ENCODE peak calls at places on chromosomes 1 and 21, in four cellular contexts. D is psoas muscle, Q is neural progenitor cell, T is ovary. C is an unnamed sample.

GRCh38 chr1:208137144-208137682 is 107.0 kb downstream of the PLXNA2 start:
- DNase-seq in D (no peak), Q (no peak), T (no peak), C (no peak)

GRCh38 chr1:162571696-162572095 is 10.2 kb downstream of the UAP1 start:
- DNase-seq in D (no peak), Q (no peak), T (no peak), C (no peak)

GRCh38 chr1:65596768-65597167 is 176.3 kb downstream of the LEPR start:
- DNase-seq in D (no peak), Q (no peak), T (no peak), C (no peak)

GRCh38 chr1:116871772-116872146 is 38.0 kb upstream of the PTGFRN start:
- DNase-seq in D (no peak), Q (no peak), T (no peak), C (no peak)

GRCh38 chr1:41891403-41891896 is 27.3 kb downstream of the HIVEP3 start:
- DNase-seq in D (no peak), Q (peak), T (no peak), C (no peak)

GRCh38 chr1:21260405-21261129 is 29.7 kb downstream of the ECE1 start:
- DNase-seq in D (no peak), Q (no peak), T (no peak), C (no peak)

GRCh38 chr1:43439121-43439581 is 14.6 kb downstream of the HYI start:
- DNase-seq in D (no peak), Q (no peak), T (peak), C (no peak)

GRCh38 chr1:33792216-33792615 is 71.7 kb upstream of the HMGB4 start:
- DNase-seq in D (no peak), Q (no peak), T (no peak), C (no peak)

GRCh38 chr1:41902669-41903068 is 16.1 kb downstream of the HIVEP3 start:
- DNase-seq in D (no peak), Q (no peak), T (no peak), C (no peak)

GRCh38 chr1:201405484-201405831 is 6.3 kb upstream of the LAD1 start:
- DNase-seq in D (no peak), Q (no peak), T (no peak), C (no peak)

GRCh38 chr1:78250201-78250600 is 204.4 kb downstream of the GIPC2 start:
- DNase-seq in D (no peak), Q (no peak), T (no peak), C (no peak)

GRCh38 chr1:192993426-192994085 is 65.6 kb downstream of the UCHL5 start:
- DNase-seq in D (no peak), Q (no peak), T (no peak), C (no peak)

GRCh38 chr1:226691257-226691656 is 47.8 kb downstream of the ITPKB start:
- DNase-seq in D (no peak), Q (no peak), T (no peak), C (no peak)

GRCh38 chr1:240001177-240001740 is 90.4 kb upstream of the FMN2 start:
- DNase-seq in D (no peak), Q (no peak), T (no peak), C (no peak)

GRCh38 chr1:89822999-89823628 is 2.3 kb downstream of the LRRC8D start:
- DNase-seq in D (no peak), Q (no peak), T (no peak), C (no peak)

GRCh38 chr1:224958490-224958889 is 29.0 kb downstream of the DNAH14 start:
- DNase-seq in D (no peak), Q (no peak), T (no peak), C (no peak)

GRCh38 chr1:204578867-204579664 is 62.9 kb downstream of the MDM4 start:
- DNase-seq in D (no peak), Q (peak), T (peak), C (no peak)

GRCh38 chr1:39692152-39693064 is 1.2 kb upstream of the HPCAL4 start:
- DNase-seq in D (no peak), Q (peak), T (peak), C (no peak)

GRCh38 chr1:40944326-40944725 is 35.2 kb upstream of the CTPS1 start:
- DNase-seq in D (no peak), Q (no peak), T (peak), C (no peak)

GRCh38 chr1:229155472-229155871 is 115.4 kb upstream of the RAB4A start:
- DNase-seq in D (peak), Q (no peak), T (no peak), C (no peak)

GRCh38 chr1:27602510-27603319 is 1.2 kb downstream of the AHDC1 start:
- DNase-seq in D (peak), Q (peak), T (peak), C (no peak)

GRCh38 chr1:216389774-216390173 is 33.5 kb downstream of the USH2A start:
- DNase-seq in D (no peak), Q (no peak), T (no peak), C (no peak)

GRCh38 chr1:97553975-97554374 is 366.9 kb downstream of the DPYD start:
- DNase-seq in D (no peak), Q (no peak), T (no peak), C (no peak)

GRCh38 chr1:40423264-40423642 is 27.0 kb upstream of the ZFP69B start:
- DNase-seq in D (no peak), Q (no peak), T (no peak), C (no peak)

GRCh38 chr1:13892141-13892670 is 192.2 kb downstream of the PRDM2 start:
- DNase-seq in D (no peak), Q (peak), T (no peak), C (no peak)

GRCh38 chr1:32758795-32759430 is 56.3 kb upstream of the SYNC start:
- DNase-seq in D (no peak), Q (no peak), T (no peak), C (no peak)

GRCh38 chr21:33947451-33948095 is 32.0 kb upstream of the ATP5PO start:
- DNase-seq in D (peak), Q (peak), T (peak), C (peak)

GRCh38 chr21:42209801-42210479 is 9.0 kb upstream of the ABCG1 start:
- DNase-seq in D (no peak), Q (no peak), T (no peak), C (no peak)

GRCh38 chr1:92915547-92915946 is 45.7 kb downstream of the DIPK1A start:
- DNase-seq in D (no peak), Q (no peak), T (no peak), C (no peak)

GRCh38 chr1:235124111-235124510 is 4.5 kb downstream of the TOMM20 start:
- DNase-seq in D (no peak), Q (no peak), T (no peak), C (no peak)

DNA sequence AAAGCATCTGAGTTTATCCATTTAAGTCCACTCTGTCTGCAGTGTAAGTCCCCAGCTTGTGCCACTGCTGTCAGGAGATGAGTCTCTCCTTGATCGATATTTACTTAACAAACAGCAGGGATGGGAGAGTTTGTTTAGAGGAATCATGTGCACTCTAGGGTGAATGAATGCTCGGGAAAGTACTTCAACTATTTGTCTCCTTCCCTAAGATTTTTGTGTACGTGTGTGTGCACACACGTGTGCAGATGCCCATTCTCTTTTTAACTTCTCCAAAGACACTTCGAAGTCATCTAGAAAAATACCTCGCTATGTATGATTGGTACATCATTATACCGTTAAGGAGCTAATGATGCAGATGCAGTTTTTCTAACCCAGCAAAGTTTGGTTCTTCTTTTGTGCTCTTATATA is 41.2 kb downstream of the PROX1 start:
- DNase-seq in D (no peak), Q (no peak), T (no peak), C (no peak)
- H3K27ac ChIP-seq in D (peak), Q (no peak), T (no peak), C (peak)

GRCh38 chr21:45970674-45971486 is 10.7 kb upstream of the COL6A1 start:
- DNase-seq in D (peak), Q (peak), T (peak), C (no peak)
- H3K27ac ChIP-seq in D (peak), Q (no peak), T (peak), C (no peak)

GRCh38 chr1:220994671-220995070 is 115.4 kb downstream of the HLX start:
- DNase-seq in D (no peak), Q (no peak), T (no peak), C (no peak)
- H3K27ac ChIP-seq in D (no peak), Q (no peak), T (no peak), C (no peak)

GRCh38 chr1:56229183-56229582 is 350.2 kb downstream of the PLPP3 start:
- DNase-seq in D (no peak), Q (peak), T (no peak), C (no peak)
- H3K27ac ChIP-seq in D (no peak), Q (no peak), T (no peak), C (no peak)

GRCh38 chr1:219329606-219330005 is 155.9 kb downstream of the LYPLAL1 start:
- DNase-seq in D (no peak), Q (no peak), T (no peak), C (no peak)
- H3K27ac ChIP-seq in D (no peak), Q (no peak), T (no peak), C (no peak)

GRCh38 chr1:145917595-145917994 is 922 bp downstream of the PEX11B start:
- DNase-seq in D (no peak), Q (no peak), T (no peak), C (no peak)
- H3K27ac ChIP-seq in D (peak), Q (no peak), T (peak), C (peak)

GRCh38 chr1:19009882-19010321 is 53.4 kb upstream of the IFFO2 start:
- DNase-seq in D (no peak), Q (peak), T (no peak), C (no peak)
- H3K27ac ChIP-seq in D (no peak), Q (no peak), T (no peak), C (no peak)

GRCh38 chr21:32360401-32360981 is 32.3 kb downstream of the URB1 start:
- DNase-seq in D (no peak), Q (no peak), T (no peak), C (no peak)
- H3K27ac ChIP-seq in D (no peak), Q (no peak), T (no peak), C (no peak)

GRCh38 chr21:38987551-38988210 is 182.0 kb downstream of the ETS2 start:
- DNase-seq in D (no peak), Q (no peak), T (no peak), C (no peak)
- H3K27ac ChIP-seq in D (peak), Q (no peak), T (no peak), C (no peak)

GRCh38 chr1:99570486-99571089 is 75.3 kb upstream of the PALMD start:
- DNase-seq in D (no peak), Q (no peak), T (no peak), C (no peak)
- H3K27ac ChIP-seq in D (no peak), Q (no peak), T (no peak), C (no peak)